ENCODE peak calls at places on chromosomes 11 and 22, in eight cellular contexts. One of them, this sample, is unnamed.

GRCh38 chr11:45859661-45860140 is 12.4 kb downstream of the CRY2 start:
- DNase-seq in fibroblast of pulmonary artery: peak
- DNase-seq in activated CD8-positive, alpha-beta memory T cell treated with anti-CD3 and anti-CD28 coated beads for 48 hours: no peak
- DNase-seq in activated T-cell treated with anti-CD3 and anti-CD28 coated beads for 1 hour: no peak
- DNase-seq in naive thymus-derived CD4-positive, alpha-beta T cell: no peak
- DNase-seq in gastrocnemius medialis: peak
- DNase-seq in nucleus accumbens: peak
- DNase-seq in stimulated activated CD8-positive, alpha-beta memory T cell treated with anti-CD3 and anti-CD28 coated beads, Interleukin-7, amount 100 ng/mL, for 4 hours: no peak
- DNase-seq in this sample: peak

GRCh38 chr11:59135648-59136461 is 6.8 kb upstream of the FAM111A start:
- DNase-seq in naive thymus-derived CD4-positive, alpha-beta T cell: peak
- DNase-seq in activated CD8-positive, alpha-beta memory T cell treated with anti-CD3 and anti-CD28 coated beads for 48 hours: peak
- DNase-seq in nucleus accumbens: peak
- DNase-seq in gastrocnemius medialis: peak
- DNase-seq in stimulated activated CD8-positive, alpha-beta memory T cell treated with anti-CD3 and anti-CD28 coated beads, Interleukin-7, amount 100 ng/mL, for 4 hours: peak
- DNase-seq in activated T-cell treated with anti-CD3 and anti-CD28 coated beads for 1 hour: peak
- DNase-seq in fibroblast of pulmonary artery: peak
- DNase-seq in this sample: peak

GRCh38 chr11:35006389-35007128 is 90.1 kb downstream of the PDHX start:
- DNase-seq in stimulated activated CD8-positive, alpha-beta memory T cell treated with anti-CD3 and anti-CD28 coated beads, Interleukin-7, amount 100 ng/mL, for 4 hours: peak
- DNase-seq in activated CD8-positive, alpha-beta memory T cell treated with anti-CD3 and anti-CD28 coated beads for 48 hours: no peak
- DNase-seq in fibroblast of pulmonary artery: no peak
- DNase-seq in activated T-cell treated with anti-CD3 and anti-CD28 coated beads for 1 hour: no peak
- DNase-seq in nucleus accumbens: no peak
- DNase-seq in naive thymus-derived CD4-positive, alpha-beta T cell: no peak
- DNase-seq in gastrocnemius medialis: no peak
- DNase-seq in this sample: no peak

GRCh38 chr11:119361056-119361787 is 14.7 kb upstream of the MFRP start:
- DNase-seq in stimulated activated CD8-positive, alpha-beta memory T cell treated with anti-CD3 and anti-CD28 coated beads, Interleukin-7, amount 100 ng/mL, for 4 hours: no peak
- DNase-seq in fibroblast of pulmonary artery: peak
- DNase-seq in nucleus accumbens: no peak
- DNase-seq in naive thymus-derived CD4-positive, alpha-beta T cell: no peak
- DNase-seq in gastrocnemius medialis: peak
- DNase-seq in activated T-cell treated with anti-CD3 and anti-CD28 coated beads for 1 hour: no peak
- DNase-seq in activated CD8-positive, alpha-beta memory T cell treated with anti-CD3 and anti-CD28 coated beads for 48 hours: no peak
- DNase-seq in this sample: peak

GRCh38 chr22:17436382-17436951 is 67.2 kb downstream of the CECR2 start:
- DNase-seq in gastrocnemius medialis: no peak
- DNase-seq in nucleus accumbens: no peak
- DNase-seq in naive thymus-derived CD4-positive, alpha-beta T cell: no peak
- DNase-seq in stimulated activated CD8-positive, alpha-beta memory T cell treated with anti-CD3 and anti-CD28 coated beads, Interleukin-7, amount 100 ng/mL, for 4 hours: no peak
- DNase-seq in activated T-cell treated with anti-CD3 and anti-CD28 coated beads for 1 hour: no peak
- DNase-seq in activated CD8-positive, alpha-beta memory T cell treated with anti-CD3 and anti-CD28 coated beads for 48 hours: no peak
- DNase-seq in fibroblast of pulmonary artery: peak
- DNase-seq in this sample: no peak

GRCh38 chr11:45146072-45147016 is at the start of gene PRDM11:
- DNase-seq in nucleus accumbens: peak
- DNase-seq in naive thymus-derived CD4-positive, alpha-beta T cell: peak
- DNase-seq in fibroblast of pulmonary artery: peak
- DNase-seq in gastrocnemius medialis: peak
- DNase-seq in activated CD8-positive, alpha-beta memory T cell treated with anti-CD3 and anti-CD28 coated beads for 48 hours: no peak
- DNase-seq in activated T-cell treated with anti-CD3 and anti-CD28 coated beads for 1 hour: peak
- DNase-seq in stimulated activated CD8-positive, alpha-beta memory T cell treated with anti-CD3 and anti-CD28 coated beads, Interleukin-7, amount 100 ng/mL, for 4 hours: peak
- DNase-seq in this sample: peak

GRCh38 chr11:123180574-123180973 is 14.5 kb downstream of the CLMP start:
- DNase-seq in activated T-cell treated with anti-CD3 and anti-CD28 coated beads for 1 hour: no peak
- DNase-seq in nucleus accumbens: no peak
- DNase-seq in naive thymus-derived CD4-positive, alpha-beta T cell: no peak
- DNase-seq in gastrocnemius medialis: no peak
- DNase-seq in stimulated activated CD8-positive, alpha-beta memory T cell treated with anti-CD3 and anti-CD28 coated beads, Interleukin-7, amount 100 ng/mL, for 4 hours: no peak
- DNase-seq in activated CD8-positive, alpha-beta memory T cell treated with anti-CD3 and anti-CD28 coated beads for 48 hours: no peak
- DNase-seq in fibroblast of pulmonary artery: no peak
- DNase-seq in this sample: no peak

GRCh38 chr11:119829407-119829806 is 100.4 kb upstream of the NECTIN1 start:
- DNase-seq in gastrocnemius medialis: no peak
- DNase-seq in nucleus accumbens: no peak
- DNase-seq in stimulated activated CD8-positive, alpha-beta memory T cell treated with anti-CD3 and anti-CD28 coated beads, Interleukin-7, amount 100 ng/mL, for 4 hours: no peak
- DNase-seq in activated T-cell treated with anti-CD3 and anti-CD28 coated beads for 1 hour: no peak
- DNase-seq in activated CD8-positive, alpha-beta memory T cell treated with anti-CD3 and anti-CD28 coated beads for 48 hours: no peak
- DNase-seq in fibroblast of pulmonary artery: no peak
- DNase-seq in naive thymus-derived CD4-positive, alpha-beta T cell: no peak
- DNase-seq in this sample: no peak

GRCh38 chr11:17500673-17501072 is 24.0 kb upstream of the ABCC8 start:
- DNase-seq in activated T-cell treated with anti-CD3 and anti-CD28 coated beads for 1 hour: no peak
- DNase-seq in fibroblast of pulmonary artery: no peak
- DNase-seq in nucleus accumbens: no peak
- DNase-seq in naive thymus-derived CD4-positive, alpha-beta T cell: no peak
- DNase-seq in stimulated activated CD8-positive, alpha-beta memory T cell treated with anti-CD3 and anti-CD28 coated beads, Interleukin-7, amount 100 ng/mL, for 4 hours: no peak
- DNase-seq in gastrocnemius medialis: no peak
- DNase-seq in activated CD8-positive, alpha-beta memory T cell treated with anti-CD3 and anti-CD28 coated beads for 48 hours: no peak
- DNase-seq in this sample: no peak

GRCh38 chr11:112776834-112777793 is 184.1 kb upstream of the NCAM1 start:
- DNase-seq in activated CD8-positive, alpha-beta memory T cell treated with anti-CD3 and anti-CD28 coated beads for 48 hours: no peak
- DNase-seq in activated T-cell treated with anti-CD3 and anti-CD28 coated beads for 1 hour: no peak
- DNase-seq in naive thymus-derived CD4-positive, alpha-beta T cell: no peak
- DNase-seq in gastrocnemius medialis: no peak
- DNase-seq in fibroblast of pulmonary artery: peak
- DNase-seq in stimulated activated CD8-positive, alpha-beta memory T cell treated with anti-CD3 and anti-CD28 coated beads, Interleukin-7, amount 100 ng/mL, for 4 hours: no peak
- DNase-seq in nucleus accumbens: no peak
- DNase-seq in this sample: no peak

GRCh38 chr11:106152013-106152412 is 74.6 kb downstream of the AASDHPPT start:
- DNase-seq in naive thymus-derived CD4-positive, alpha-beta T cell: no peak
- DNase-seq in activated T-cell treated with anti-CD3 and anti-CD28 coated beads for 1 hour: no peak
- DNase-seq in nucleus accumbens: no peak
- DNase-seq in activated CD8-positive, alpha-beta memory T cell treated with anti-CD3 and anti-CD28 coated beads for 48 hours: no peak
- DNase-seq in gastrocnemius medialis: no peak
- DNase-seq in stimulated activated CD8-positive, alpha-beta memory T cell treated with anti-CD3 and anti-CD28 coated beads, Interleukin-7, amount 100 ng/mL, for 4 hours: no peak
- DNase-seq in fibroblast of pulmonary artery: peak
- DNase-seq in this sample: no peak

GRCh38 chr11:73158356-73159051 is 16.4 kb upstream of the FCHSD2 start:
- DNase-seq in fibroblast of pulmonary artery: peak
- DNase-seq in nucleus accumbens: no peak
- DNase-seq in activated T-cell treated with anti-CD3 and anti-CD28 coated beads for 1 hour: no peak
- DNase-seq in naive thymus-derived CD4-positive, alpha-beta T cell: no peak
- DNase-seq in gastrocnemius medialis: no peak
- DNase-seq in activated CD8-positive, alpha-beta memory T cell treated with anti-CD3 and anti-CD28 coated beads for 48 hours: no peak
- DNase-seq in stimulated activated CD8-positive, alpha-beta memory T cell treated with anti-CD3 and anti-CD28 coated beads, Interleukin-7, amount 100 ng/mL, for 4 hours: no peak
- DNase-seq in this sample: no peak

GRCh38 chr11:112316971-112317370 is 56.3 kb upstream of the PLET1 start:
- DNase-seq in fibroblast of pulmonary artery: no peak
- DNase-seq in activated T-cell treated with anti-CD3 and anti-CD28 coated beads for 1 hour: no peak
- DNase-seq in nucleus accumbens: no peak
- DNase-seq in stimulated activated CD8-positive, alpha-beta memory T cell treated with anti-CD3 and anti-CD28 coated beads, Interleukin-7, amount 100 ng/mL, for 4 hours: no peak
- DNase-seq in gastrocnemius medialis: no peak
- DNase-seq in naive thymus-derived CD4-positive, alpha-beta T cell: no peak
- DNase-seq in activated CD8-positive, alpha-beta memory T cell treated with anti-CD3 and anti-CD28 coated beads for 48 hours: no peak
- DNase-seq in this sample: no peak

GRCh38 chr11:69637601-69637955 is 3.4 kb upstream of the CCND1 start:
- DNase-seq in activated CD8-positive, alpha-beta memory T cell treated with anti-CD3 and anti-CD28 coated beads for 48 hours: no peak
- DNase-seq in gastrocnemius medialis: no peak
- DNase-seq in fibroblast of pulmonary artery: no peak
- DNase-seq in nucleus accumbens: no peak
- DNase-seq in naive thymus-derived CD4-positive, alpha-beta T cell: no peak
- DNase-seq in stimulated activated CD8-positive, alpha-beta memory T cell treated with anti-CD3 and anti-CD28 coated beads, Interleukin-7, amount 100 ng/mL, for 4 hours: no peak
- DNase-seq in activated T-cell treated with anti-CD3 and anti-CD28 coated beads for 1 hour: no peak
- DNase-seq in this sample: no peak

GRCh38 chr22:42443240-42444059 is 11.2 kb upstream of the NFAM1 start:
- DNase-seq in nucleus accumbens: no peak
- DNase-seq in activated CD8-positive, alpha-beta memory T cell treated with anti-CD3 and anti-CD28 coated beads for 48 hours: no peak
- DNase-seq in stimulated activated CD8-positive, alpha-beta memory T cell treated with anti-CD3 and anti-CD28 coated beads, Interleukin-7, amount 100 ng/mL, for 4 hours: no peak
- DNase-seq in gastrocnemius medialis: no peak
- DNase-seq in naive thymus-derived CD4-positive, alpha-beta T cell: no peak
- DNase-seq in activated T-cell treated with anti-CD3 and anti-CD28 coated beads for 1 hour: no peak
- DNase-seq in fibroblast of pulmonary artery: peak
- DNase-seq in this sample: no peak

GRCh38 chr22:41092023-41092817 is at the start of gene EP300:
- DNase-seq in activated CD8-positive, alpha-beta memory T cell treated with anti-CD3 and anti-CD28 coated beads for 48 hours: peak
- DNase-seq in fibroblast of pulmonary artery: peak
- DNase-seq in nucleus accumbens: peak
- DNase-seq in activated T-cell treated with anti-CD3 and anti-CD28 coated beads for 1 hour: peak
- DNase-seq in gastrocnemius medialis: peak
- DNase-seq in naive thymus-derived CD4-positive, alpha-beta T cell: peak
- DNase-seq in stimulated activated CD8-positive, alpha-beta memory T cell treated with anti-CD3 and anti-CD28 coated beads, Interleukin-7, amount 100 ng/mL, for 4 hours: peak
- DNase-seq in this sample: peak

GRCh38 chr22:50012201-50013181 is at the start of gene IL17REL:
- DNase-seq in activated T-cell treated with anti-CD3 and anti-CD28 coated beads for 1 hour: no peak
- DNase-seq in gastrocnemius medialis: no peak
- DNase-seq in activated CD8-positive, alpha-beta memory T cell treated with anti-CD3 and anti-CD28 coated beads for 48 hours: no peak
- DNase-seq in fibroblast of pulmonary artery: peak
- DNase-seq in naive thymus-derived CD4-positive, alpha-beta T cell: no peak
- DNase-seq in nucleus accumbens: no peak
- DNase-seq in stimulated activated CD8-positive, alpha-beta memory T cell treated with anti-CD3 and anti-CD28 coated beads, Interleukin-7, amount 100 ng/mL, for 4 hours: no peak
- DNase-seq in this sample: no peak

GRCh38 chr11:9226514-9226913 is 38.6 kb downstream of the DENND5A start:
- DNase-seq in activated T-cell treated with anti-CD3 and anti-CD28 coated beads for 1 hour: no peak
- DNase-seq in naive thymus-derived CD4-positive, alpha-beta T cell: no peak
- DNase-seq in gastrocnemius medialis: no peak
- DNase-seq in stimulated activated CD8-positive, alpha-beta memory T cell treated with anti-CD3 and anti-CD28 coated beads, Interleukin-7, amount 100 ng/mL, for 4 hours: no peak
- DNase-seq in activated CD8-positive, alpha-beta memory T cell treated with anti-CD3 and anti-CD28 coated beads for 48 hours: no peak
- DNase-seq in fibroblast of pulmonary artery: no peak
- DNase-seq in nucleus accumbens: no peak
- DNase-seq in this sample: no peak

GRCh38 chr11:75337195-75337654 is 14.2 kb downstream of the ARRB1 start:
- DNase-seq in nucleus accumbens: no peak
- DNase-seq in stimulated activated CD8-positive, alpha-beta memory T cell treated with anti-CD3 and anti-CD28 coated beads, Interleukin-7, amount 100 ng/mL, for 4 hours: no peak
- DNase-seq in activated T-cell treated with anti-CD3 and anti-CD28 coated beads for 1 hour: no peak
- DNase-seq in activated CD8-positive, alpha-beta memory T cell treated with anti-CD3 and anti-CD28 coated beads for 48 hours: no peak
- DNase-seq in fibroblast of pulmonary artery: no peak
- DNase-seq in gastrocnemius medialis: peak
- DNase-seq in naive thymus-derived CD4-positive, alpha-beta T cell: no peak
- DNase-seq in this sample: no peak

GRCh38 chr11:91470656-91471055 is 754.0 kb upstream of the FAT3 start:
- DNase-seq in gastrocnemius medialis: no peak
- DNase-seq in nucleus accumbens: no peak
- DNase-seq in fibroblast of pulmonary artery: no peak
- DNase-seq in naive thymus-derived CD4-positive, alpha-beta T cell: no peak
- DNase-seq in activated T-cell treated with anti-CD3 and anti-CD28 coated beads for 1 hour: no peak
- DNase-seq in activated CD8-positive, alpha-beta memory T cell treated with anti-CD3 and anti-CD28 coated beads for 48 hours: no peak
- DNase-seq in stimulated activated CD8-positive, alpha-beta memory T cell treated with anti-CD3 and anti-CD28 coated beads, Interleukin-7, amount 100 ng/mL, for 4 hours: no peak
- DNase-seq in this sample: no peak

GRCh38 chr11:125463590-125464265 is 32.3 kb downstream of the FEZ1 start:
- DNase-seq in nucleus accumbens: no peak
- DNase-seq in fibroblast of pulmonary artery: peak
- DNase-seq in activated CD8-positive, alpha-beta memory T cell treated with anti-CD3 and anti-CD28 coated beads for 48 hours: no peak
- DNase-seq in activated T-cell treated with anti-CD3 and anti-CD28 coated beads for 1 hour: no peak
- DNase-seq in gastrocnemius medialis: no peak
- DNase-seq in naive thymus-derived CD4-positive, alpha-beta T cell: no peak
- DNase-seq in stimulated activated CD8-positive, alpha-beta memory T cell treated with anti-CD3 and anti-CD28 coated beads, Interleukin-7, amount 100 ng/mL, for 4 hours: no peak
- DNase-seq in this sample: no peak

GRCh38 chr22:43244803-43245527 is 58.0 kb upstream of the TTLL12 start:
- DNase-seq in gastrocnemius medialis: no peak
- DNase-seq in activated CD8-positive, alpha-beta memory T cell treated with anti-CD3 and anti-CD28 coated beads for 48 hours: no peak
- DNase-seq in naive thymus-derived CD4-positive, alpha-beta T cell: no peak
- DNase-seq in fibroblast of pulmonary artery: no peak
- DNase-seq in stimulated activated CD8-positive, alpha-beta memory T cell treated with anti-CD3 and anti-CD28 coated beads, Interleukin-7, amount 100 ng/mL, for 4 hours: no peak
- DNase-seq in activated T-cell treated with anti-CD3 and anti-CD28 coated beads for 1 hour: no peak
- DNase-seq in nucleus accumbens: no peak
- DNase-seq in this sample: no peak

GRCh38 chr11:128902515-128903066 is 11.4 kb downstream of the KCNJ5 start:
- DNase-seq in gastrocnemius medialis: no peak
- DNase-seq in stimulated activated CD8-positive, alpha-beta memory T cell treated with anti-CD3 and anti-CD28 coated beads, Interleukin-7, amount 100 ng/mL, for 4 hours: no peak
- DNase-seq in nucleus accumbens: no peak
- DNase-seq in activated CD8-positive, alpha-beta memory T cell treated with anti-CD3 and anti-CD28 coated beads for 48 hours: no peak
- DNase-seq in activated T-cell treated with anti-CD3 and anti-CD28 coated beads for 1 hour: no peak
- DNase-seq in fibroblast of pulmonary artery: peak
- DNase-seq in naive thymus-derived CD4-positive, alpha-beta T cell: no peak
- DNase-seq in this sample: no peak

GRCh38 chr22:19741053-19741452 is 17.7 kb downstream of the GP1BB start:
- DNase-seq in naive thymus-derived CD4-positive, alpha-beta T cell: no peak
- DNase-seq in activated CD8-positive, alpha-beta memory T cell treated with anti-CD3 and anti-CD28 coated beads for 48 hours: no peak
- DNase-seq in stimulated activated CD8-positive, alpha-beta memory T cell treated with anti-CD3 and anti-CD28 coated beads, Interleukin-7, amount 100 ng/mL, for 4 hours: no peak
- DNase-seq in nucleus accumbens: no peak
- DNase-seq in gastrocnemius medialis: no peak
- DNase-seq in fibroblast of pulmonary artery: no peak
- DNase-seq in activated T-cell treated with anti-CD3 and anti-CD28 coated beads for 1 hour: no peak
- DNase-seq in this sample: no peak

GRCh38 chr11:121714356-121714755 is 261.6 kb upstream of the SORL1-AS1 start:
- DNase-seq in activated CD8-positive, alpha-beta memory T cell treated with anti-CD3 and anti-CD28 coated beads for 48 hours: no peak
- DNase-seq in gastrocnemius medialis: no peak
- DNase-seq in fibroblast of pulmonary artery: no peak
- DNase-seq in naive thymus-derived CD4-positive, alpha-beta T cell: no peak
- DNase-seq in activated T-cell treated with anti-CD3 and anti-CD28 coated beads for 1 hour: no peak
- DNase-seq in stimulated activated CD8-positive, alpha-beta memory T cell treated with anti-CD3 and anti-CD28 coated beads, Interleukin-7, amount 100 ng/mL, for 4 hours: no peak
- DNase-seq in nucleus accumbens: no peak
- DNase-seq in this sample: no peak

GRCh38 chr22:41532908-41533825 is 11.1 kb downstream of the POLR3H start:
- DNase-seq in fibroblast of pulmonary artery: peak
- DNase-seq in activated T-cell treated with anti-CD3 and anti-CD28 coated beads for 1 hour: peak
- DNase-seq in naive thymus-derived CD4-positive, alpha-beta T cell: peak
- DNase-seq in gastrocnemius medialis: no peak
- DNase-seq in nucleus accumbens: peak
- DNase-seq in activated CD8-positive, alpha-beta memory T cell treated with anti-CD3 and anti-CD28 coated beads for 48 hours: peak
- DNase-seq in stimulated activated CD8-positive, alpha-beta memory T cell treated with anti-CD3 and anti-CD28 coated beads, Interleukin-7, amount 100 ng/mL, for 4 hours: peak
- DNase-seq in this sample: no peak

GRCh38 chr11:34647131-34647530 is 26.2 kb downstream of the EHF start:
- DNase-seq in nucleus accumbens: no peak
- DNase-seq in activated T-cell treated with anti-CD3 and anti-CD28 coated beads for 1 hour: no peak
- DNase-seq in gastrocnemius medialis: no peak
- DNase-seq in fibroblast of pulmonary artery: no peak
- DNase-seq in activated CD8-positive, alpha-beta memory T cell treated with anti-CD3 and anti-CD28 coated beads for 48 hours: no peak
- DNase-seq in naive thymus-derived CD4-positive, alpha-beta T cell: no peak
- DNase-seq in stimulated activated CD8-positive, alpha-beta memory T cell treated with anti-CD3 and anti-CD28 coated beads, Interleukin-7, amount 100 ng/mL, for 4 hours: no peak
- DNase-seq in this sample: no peak

GRCh38 chr11:70549796-70550195 is 151.5 kb downstream of the CTTN start:
- DNase-seq in gastrocnemius medialis: no peak
- DNase-seq in naive thymus-derived CD4-positive, alpha-beta T cell: no peak
- DNase-seq in nucleus accumbens: no peak
- DNase-seq in stimulated activated CD8-positive, alpha-beta memory T cell treated with anti-CD3 and anti-CD28 coated beads, Interleukin-7, amount 100 ng/mL, for 4 hours: no peak
- DNase-seq in activated CD8-positive, alpha-beta memory T cell treated with anti-CD3 and anti-CD28 coated beads for 48 hours: no peak
- DNase-seq in fibroblast of pulmonary artery: no peak
- DNase-seq in activated T-cell treated with anti-CD3 and anti-CD28 coated beads for 1 hour: no peak
- DNase-seq in this sample: no peak

GRCh38 chr22:23055448-23056179 is 14.7 kb upstream of the GNAZ start:
- DNase-seq in gastrocnemius medialis: no peak
- DNase-seq in nucleus accumbens: no peak
- DNase-seq in stimulated activated CD8-positive, alpha-beta memory T cell treated with anti-CD3 and anti-CD28 coated beads, Interleukin-7, amount 100 ng/mL, for 4 hours: no peak
- DNase-seq in activated T-cell treated with anti-CD3 and anti-CD28 coated beads for 1 hour: no peak
- DNase-seq in naive thymus-derived CD4-positive, alpha-beta T cell: no peak
- DNase-seq in activated CD8-positive, alpha-beta memory T cell treated with anti-CD3 and anti-CD28 coated beads for 48 hours: no peak
- DNase-seq in fibroblast of pulmonary artery: no peak
- DNase-seq in this sample: no peak

GRCh38 chr11:71213696-71214552 is 38.5 kb downstream of the SHANK2 start:
- DNase-seq in gastrocnemius medialis: no peak
- DNase-seq in activated CD8-positive, alpha-beta memory T cell treated with anti-CD3 and anti-CD28 coated beads for 48 hours: no peak
- DNase-seq in fibroblast of pulmonary artery: no peak
- DNase-seq in naive thymus-derived CD4-positive, alpha-beta T cell: no peak
- DNase-seq in stimulated activated CD8-positive, alpha-beta memory T cell treated with anti-CD3 and anti-CD28 coated beads, Interleukin-7, amount 100 ng/mL, for 4 hours: no peak
- DNase-seq in activated T-cell treated with anti-CD3 and anti-CD28 coated beads for 1 hour: no peak
- DNase-seq in nucleus accumbens: no peak
- DNase-seq in this sample: no peak

GRCh38 chr11:130177782-130178181 is 18.2 kb downstream of the ST14 start:
- DNase-seq in activated T-cell treated with anti-CD3 and anti-CD28 coated beads for 1 hour: no peak
- DNase-seq in stimulated activated CD8-positive, alpha-beta memory T cell treated with anti-CD3 and anti-CD28 coated beads, Interleukin-7, amount 100 ng/mL, for 4 hours: no peak
- DNase-seq in nucleus accumbens: no peak
- DNase-seq in gastrocnemius medialis: no peak
- DNase-seq in fibroblast of pulmonary artery: no peak
- DNase-seq in naive thymus-derived CD4-positive, alpha-beta T cell: no peak
- DNase-seq in activated CD8-positive, alpha-beta memory T cell treated with anti-CD3 and anti-CD28 coated beads for 48 hours: no peak
- DNase-seq in this sample: no peak

GRCh38 chr22:47282366-47282765 is 519.9 kb downstream of the TBC1D22A start:
- DNase-seq in nucleus accumbens: no peak
- DNase-seq in stimulated activated CD8-positive, alpha-beta memory T cell treated with anti-CD3 and anti-CD28 coated beads, Interleukin-7, amount 100 ng/mL, for 4 hours: no peak
- DNase-seq in activated T-cell treated with anti-CD3 and anti-CD28 coated beads for 1 hour: no peak
- DNase-seq in activated CD8-positive, alpha-beta memory T cell treated with anti-CD3 and anti-CD28 coated beads for 48 hours: no peak
- DNase-seq in gastrocnemius medialis: no peak
- DNase-seq in fibroblast of pulmonary artery: no peak
- DNase-seq in naive thymus-derived CD4-positive, alpha-beta T cell: no peak
- DNase-seq in this sample: no peak

GRCh38 chr22:19514831-19515565 is 9.2 kb downstream of the CLDN5 start:
- DNase-seq in gastrocnemius medialis: no peak
- DNase-seq in fibroblast of pulmonary artery: peak
- DNase-seq in stimulated activated CD8-positive, alpha-beta memory T cell treated with anti-CD3 and anti-CD28 coated beads, Interleukin-7, amount 100 ng/mL, for 4 hours: no peak
- DNase-seq in activated CD8-positive, alpha-beta memory T cell treated with anti-CD3 and anti-CD28 coated beads for 48 hours: no peak
- DNase-seq in activated T-cell treated with anti-CD3 and anti-CD28 coated beads for 1 hour: no peak
- DNase-seq in nucleus accumbens: no peak
- DNase-seq in naive thymus-derived CD4-positive, alpha-beta T cell: no peak
- DNase-seq in this sample: no peak

GRCh38 chr11:67606477-67607295 is at the start of gene NDUFV1:
- DNase-seq in nucleus accumbens: peak
- DNase-seq in activated CD8-positive, alpha-beta memory T cell treated with anti-CD3 and anti-CD28 coated beads for 48 hours: peak
- DNase-seq in gastrocnemius medialis: peak
- DNase-seq in activated T-cell treated with anti-CD3 and anti-CD28 coated beads for 1 hour: peak
- DNase-seq in naive thymus-derived CD4-positive, alpha-beta T cell: peak
- DNase-seq in fibroblast of pulmonary artery: peak
- DNase-seq in stimulated activated CD8-positive, alpha-beta memory T cell treated with anti-CD3 and anti-CD28 coated beads, Interleukin-7, amount 100 ng/mL, for 4 hours: peak
- DNase-seq in this sample: peak